ENCODE peak calls at places on chromosomes 6 and 20, in eight cellular contexts. W, A, P, X, F, J, L and R are unnamed samples. For H3K27me3, the result is how much of the 10 kb centered on the place peaks cover.

GRCh38 chr20:41200446-41201202 is 63.3 kb downstream of the PLCG1 start:
- DNase-seq in P (no peak), L (no peak), A (no peak), W (no peak), F (no peak), X (no peak), J (no peak), R (no peak)

GRCh38 chr20:38217791-38218565 is 42.6 kb downstream of the KIAA1755 start:
- DNase-seq in L (no peak), J (no peak), F (no peak), A (peak), P (peak), X (peak), W (peak), R (no peak)

GRCh38 chr20:57627972-57628650 is 7.9 kb upstream of the ZBP1 start:
- DNase-seq in A (no peak), P (no peak), L (no peak), J (peak), X (peak), F (no peak), W (peak), R (peak)

GRCh38 chr6:140225587-140226438 is 851.4 kb upstream of the CITED2 start:
- DNase-seq in W (peak), A (no peak), L (no peak), F (no peak), J (no peak), X (peak), P (no peak), R (no peak)

GRCh38 chr6:132404736-132405135 is 3.5 kb upstream of the MOXD1 start:
- DNase-seq in W (peak), L (no peak), A (no peak), J (no peak), P (no peak), F (no peak), X (peak), R (no peak)

GRCh38 chr6:137001287-137001976 is 43.3 kb downstream of the IL20RA start:
- DNase-seq in L (peak), F (no peak), P (peak), J (no peak), W (no peak), X (peak), A (no peak), R (no peak)

GRCh38 chr20:19077370-19078220 is 134.8 kb upstream of the SLC24A3 start:
- DNase-seq in F (no peak), J (no peak), P (no peak), A (no peak), X (no peak), W (no peak), L (peak), R (no peak)

GRCh38 chr6:148709577-148709976 is 37.3 kb upstream of the UST start:
- DNase-seq in W (peak), P (no peak), A (no peak), F (no peak), X (peak), L (no peak), J (no peak), R (no peak)

GRCh38 chr6:91659881-91660280 is 1073.0 kb upstream of the MAP3K7 start:
- DNase-seq in L (no peak), F (no peak), P (no peak), W (no peak), J (no peak), A (no peak), X (no peak), R (no peak)

GRCh38 chr6:124714728-124715127 is 247.5 kb upstream of the RNF217 start:
- DNase-seq in F (no peak), A (no peak), X (no peak), P (no peak), W (no peak), J (no peak), L (no peak), R (no peak)

GRCh38 chr6:156617376-156617775 is 159.8 kb upstream of the ARID1B start:
- DNase-seq in J (no peak), X (no peak), L (peak), W (no peak), P (no peak), A (no peak), F (no peak), R (no peak)

GRCh38 chr6:14269434-14269833 is 151.9 kb downstream of the CD83 start:
- DNase-seq in L (no peak), P (no peak), A (no peak), W (no peak), J (peak), X (no peak), F (no peak), R (no peak)

GRCh38 chr20:48480391-48480790 is 347.4 kb downstream of the PREX1 start:
- DNase-seq in W (no peak), A (no peak), X (no peak), F (no peak), P (no peak), J (no peak), L (no peak), R (no peak)

GRCh38 chr20:14782731-14783130 is 445.3 kb upstream of the FLRT3 start:
- DNase-seq in A (no peak), J (no peak), L (no peak), F (no peak), P (no peak), W (no peak), X (no peak), R (no peak)

GRCh38 chr6:155121699-155122098 is 126.6 kb downstream of the TIAM2 start:
- DNase-seq in A (no peak), J (no peak), F (no peak), P (no peak), W (peak), L (no peak), X (no peak), R (no peak)

GRCh38 chr20:18103497-18103896 is 34.2 kb upstream of the KAT14 start:
- DNase-seq in A (no peak), F (no peak), X (no peak), J (no peak), L (no peak), W (no peak), P (no peak), R (no peak)

GRCh38 chr20:63587256-63587655 is 13.2 kb upstream of the HELZ2 start:
- DNase-seq in A (no peak), X (no peak), F (no peak), L (no peak), P (no peak), J (no peak), W (no peak), R (no peak)

GRCh38 chr6:107660839-107661238 is 163.3 kb downstream of the SCML4 start:
- DNase-seq in J (no peak), L (no peak), A (no peak), F (no peak), W (no peak), X (peak), P (peak), R (no peak)

GRCh38 chr20:7851031-7851490 is 89.2 kb downstream of the HAO1 start:
- DNase-seq in P (no peak), F (no peak), X (peak), W (peak), A (no peak), J (no peak), L (no peak), R (no peak)

GRCh38 chr6:68741501-68742343 is 106.6 kb downstream of the ADGRB3 start:
- DNase-seq in J (no peak), L (no peak), F (no peak), X (no peak), A (no peak), W (no peak), P (no peak), R (no peak)

GRCh38 chr20:44581515-44581914 is 864 bp upstream of the PKIG start:
- DNase-seq in L (no peak), W (no peak), P (no peak), F (no peak), A (no peak), J (no peak), X (no peak), R (no peak)

GRCh38 chr6:73675466-73676098 is 20.4 kb upstream of the CD109 start:
- DNase-seq in L (peak), F (peak), X (peak), A (peak), P (peak), W (peak), J (peak), R (peak)

GRCh38 chr6:105798057-105798456 is 288.1 kb upstream of the PRDM1 start:
- DNase-seq in A (peak), W (peak), L (peak), J (no peak), F (no peak), P (no peak), X (no peak), R (no peak)

GRCh38 chr6:25122001-25122400 is 157.2 kb upstream of the CARMIL1 start:
- DNase-seq in F (no peak), X (no peak), P (no peak), W (peak), J (no peak), A (no peak), L (peak), R (no peak)

GRCh38 chr20:45138451-45139300 is 14.4 kb upstream of the WFDC12 start:
- DNase-seq in W (peak), F (peak), J (peak), X (peak), P (peak), L (peak), A (no peak), R (peak)

GRCh38 chr6:47203968-47204611 is 105.6 kb downstream of the TNFRSF21 start:
- DNase-seq in X (no peak), L (no peak), F (no peak), W (no peak), A (no peak), P (no peak), J (no peak), R (no peak)

GRCh38 chr20:44411020-44411756 is 55.7 kb downstream of the HNF4A start:
- DNase-seq in X (no peak), F (no peak), P (no peak), W (no peak), J (no peak), L (no peak), A (no peak), R (no peak)

GRCh38 chr20:38208523-38208922 is 43.5 kb upstream of the TGM2 start:
- DNase-seq in P (no peak), W (no peak), J (no peak), A (peak), X (no peak), F (no peak), L (no peak), R (no peak)

GRCh38 chr6:79028641-79029314 is 49.3 kb downstream of the PHIP start:
- DNase-seq in W (no peak), X (no peak), J (no peak), P (no peak), A (no peak), L (no peak), F (no peak), R (no peak)

GRCh38 chr20:2131366-2131765 is 29.7 kb downstream of the STK35 start:
- DNase-seq in F (no peak), A (no peak), X (peak), J (no peak), W (peak), L (no peak), P (peak), R (no peak)

GRCh38 chr20:2088904-2089303 is 12.7 kb upstream of the STK35 start:
- DNase-seq in W (peak), F (no peak), J (no peak), L (no peak), A (no peak), P (no peak), X (no peak), R (no peak)

GRCh38 chr6:83536034-83536646 is 23.8 kb downstream of the PRSS35 start:
- DNase-seq in L (peak), J (peak), A (no peak), P (peak), W (peak), X (peak), F (peak), R (no peak)

GRCh38 chr20:64131406-64131805 is 24.0 kb upstream of the NPBWR2 start:
- DNase-seq in X (peak), A (peak), W (peak), F (no peak), J (no peak), L (peak), P (no peak), R (no peak)

GRCh38 chr6:129895692-129896091 is 34.6 kb upstream of the TMEM244 start:
- DNase-seq in P (no peak), F (no peak), X (peak), L (no peak), A (no peak), W (peak), J (no peak), R (no peak)

GRCh38 chr20:15882553-15882952 is 690.7 kb downstream of the KIF16B start:
- DNase-seq in P (no peak), J (no peak), A (no peak), L (no peak), F (no peak), W (peak), X (peak), R (no peak)

GRCh38 chr6:40540790-40541189 is 46.4 kb downstream of the LRFN2 start:
- DNase-seq in P (no peak), X (no peak), L (no peak), F (no peak), J (no peak), A (no peak), W (no peak), R (no peak)

GRCh38 chr6:3427740-3428085 is 29.1 kb downstream of the SLC22A23 start:
- DNase-seq in F (no peak), A (no peak), J (no peak), L (peak), P (no peak), X (peak), W (peak), R (no peak)

DNA sequence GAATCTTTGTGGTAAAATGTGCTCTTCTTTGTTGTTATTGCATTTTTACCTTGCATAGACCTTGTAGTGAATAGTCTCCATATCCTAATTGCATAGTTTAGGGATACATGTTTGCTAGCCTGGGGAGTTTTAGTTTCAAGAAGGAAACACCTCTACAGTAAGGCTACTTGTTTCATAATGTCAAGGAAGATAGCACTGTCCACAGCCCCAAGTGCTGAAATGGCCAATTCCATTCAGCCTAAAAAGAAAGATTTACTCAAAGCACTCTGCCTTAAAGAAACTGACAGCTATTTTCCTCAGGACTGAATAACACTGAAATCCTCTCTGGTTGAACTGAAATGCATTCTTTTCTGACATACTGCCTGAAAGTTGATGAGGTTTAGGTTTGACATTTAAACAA is 2.6 kb downstream of the HCRTR2 start:
- DNase-seq in X (peak), J (no peak), P (no peak), W (peak), L (no peak), A (no peak), F (no peak), R (no peak)
- H3K27me3 ChIP-seq in X (under half), J (under half), P (under half), W (under half), L (under half), A (under half), F (under half), R (under half)

GRCh38 chr6:52574709-52575489 is 2.0 kb downstream of the TRAM2 start:
- DNase-seq in A (peak), L (peak), J (peak), F (no peak), W (peak), P (no peak), X (no peak), R (peak)

GRCh38 chr6:52577022-52577777 is at the start of gene TRAM2:
- DNase-seq in A (peak), J (peak), F (peak), L (peak), X (peak), W (peak), P (peak), R (peak)

GRCh38 chr6:52576054-52576391 is 837 bp downstream of the TRAM2 start:
- DNase-seq in A (no peak), J (no peak), P (no peak), L (no peak), W (no peak), X (no peak), F (no peak), R (no peak)

GRCh38 chr6:52576392-52577021 is 353 bp downstream of the TRAM2 start:
- DNase-seq in F (peak), W (peak), X (peak), A (peak), L (peak), P (peak), J (peak), R (peak)

DNA sequence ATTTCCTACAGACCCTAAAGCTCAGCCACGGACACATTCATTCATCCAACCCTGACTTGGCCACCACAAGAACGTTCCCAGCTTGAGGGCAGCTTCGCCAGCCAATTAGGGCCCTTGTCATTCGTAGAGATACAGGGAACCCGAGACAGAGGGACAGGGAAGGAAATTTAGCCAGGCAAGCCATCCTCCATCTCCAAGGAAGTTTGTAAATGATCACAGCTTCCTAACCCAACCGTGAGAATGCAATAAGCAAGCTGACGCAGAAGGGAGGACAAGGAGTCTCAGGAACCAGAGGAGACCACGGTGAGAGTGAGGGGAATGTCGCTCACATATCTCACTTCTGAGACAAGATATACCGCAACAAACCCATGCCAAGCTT is 1.4 kb downstream of the TRAM2 start:
- DNase-seq in A (no peak), W (peak), X (no peak), L (no peak), F (no peak), J (no peak), P (no peak), R (no peak)
- H3K4me3 ChIP-seq in A (peak), W (peak), X (peak), L (peak), F (peak), J (peak), P (peak), R (peak)

GRCh38 chr6:38796850-38797249 is 81.7 kb downstream of the DNAH8 start:
- DNase-seq in A (no peak), J (no peak), L (no peak), X (peak), F (no peak), W (no peak), P (no peak), R (no peak)

GRCh38 chr6:38802497-38802896 is 87.4 kb downstream of the DNAH8 start:
- DNase-seq in F (no peak), X (no peak), J (no peak), P (no peak), L (no peak), A (no peak), W (no peak), R (no peak)

GRCh38 chr6:38801305-38801704 is 86.2 kb downstream of the DNAH8 start:
- DNase-seq in L (no peak), P (no peak), J (no peak), F (no peak), X (no peak), W (no peak), A (no peak), R (no peak)

GRCh38 chr6:38797391-38797790 is 82.3 kb downstream of the DNAH8 start:
- DNase-seq in P (no peak), J (no peak), F (no peak), A (no peak), L (no peak), X (peak), W (no peak), R (no peak)

DNA sequence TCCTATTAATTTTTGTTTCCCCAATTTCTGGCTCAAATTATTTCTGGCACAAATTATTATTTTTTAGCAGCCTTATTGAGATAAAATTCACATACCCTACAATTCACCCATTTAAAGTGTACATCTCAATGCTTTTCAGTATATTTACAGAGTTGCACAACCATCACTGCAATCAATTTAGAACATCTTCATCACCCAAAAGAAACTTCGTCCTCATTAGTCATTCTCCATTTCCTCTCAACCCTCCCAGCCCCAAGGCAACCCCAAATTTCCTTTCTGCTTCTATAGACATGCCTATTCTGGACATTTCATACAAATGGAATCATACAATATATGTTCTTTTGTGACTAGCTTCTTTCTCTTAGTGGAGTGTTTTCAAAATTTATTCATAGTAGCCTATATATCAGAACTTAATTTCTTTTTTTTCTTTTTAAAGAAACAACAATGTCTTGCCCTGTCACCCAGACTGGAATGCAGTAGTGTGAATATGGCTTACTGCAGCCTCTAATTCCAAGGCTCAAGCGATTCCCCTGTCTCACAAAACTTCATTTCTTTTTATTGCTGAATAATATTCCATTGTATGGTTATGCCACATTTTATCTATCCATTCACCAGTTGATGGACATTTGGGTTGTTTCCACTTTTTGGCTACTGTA is 84.5 kb downstream of the DNAH8 start:
- DNase-seq in J (no peak), W (no peak), F (no peak), A (no peak), L (no peak), X (peak), P (no peak), R (no peak)
- H3K27ac ChIP-seq in J (no peak), W (no peak), F (no peak), A (no peak), L (no peak), X (peak), P (no peak), R (no peak)

GRCh38 chr6:33747823-33748222 is 1.1 kb upstream of the IP6K3 start:
- DNase-seq in L (no peak), A (no peak), X (no peak), J (no peak), F (no peak), W (no peak), P (no peak), R (no peak)
- H3K27me3 ChIP-seq in L (under half), A (under half), X (under half), J (under half), F (under half), W (under half), P (under half), R (under half)

DNA sequence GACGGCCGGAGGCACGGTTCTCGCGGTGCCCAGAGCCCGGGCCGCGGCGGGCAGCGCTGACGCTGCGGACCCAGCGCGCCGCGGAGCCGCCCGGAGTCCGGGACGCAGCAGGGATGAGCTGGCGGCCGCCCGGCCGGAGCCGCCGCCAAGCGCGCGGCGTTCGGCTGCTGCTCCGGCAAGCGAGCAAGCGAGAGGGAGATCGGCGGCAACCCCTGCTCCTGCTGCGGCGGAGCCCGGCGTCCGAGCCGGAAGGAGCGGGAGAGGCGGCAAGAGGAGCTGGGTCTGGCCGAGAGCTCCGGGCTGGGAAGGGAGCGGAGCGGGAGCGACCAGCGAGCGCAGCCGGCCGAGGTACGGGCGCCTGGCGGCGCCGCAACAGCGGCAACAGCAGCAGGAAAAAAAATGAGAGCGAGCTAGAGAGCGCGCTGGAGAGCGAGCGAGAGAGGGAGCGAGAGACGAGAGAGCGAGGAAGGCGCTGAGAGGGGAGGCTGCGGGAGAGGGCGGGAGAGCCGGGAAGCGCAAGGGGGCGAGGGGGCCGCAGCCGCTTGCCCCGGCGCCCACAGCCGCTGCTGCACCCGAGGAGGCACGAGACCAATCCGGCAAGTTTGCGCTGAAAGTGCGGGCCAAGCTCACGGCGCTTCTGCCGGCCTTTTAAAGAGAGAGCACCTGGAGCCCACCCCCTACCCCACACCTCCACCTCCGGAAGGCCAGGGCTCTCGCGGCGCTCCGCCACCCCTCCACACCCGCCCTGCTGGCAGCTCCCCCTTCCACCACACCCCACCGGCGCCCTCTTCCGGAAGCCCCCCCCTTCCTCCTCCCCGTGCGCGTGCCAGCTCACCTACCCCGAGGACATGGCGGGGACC is 496 bp downstream of the GRM4 start:
- DNase-seq in W (peak), X (peak), J (peak), F (peak), A (no peak), P (no peak), L (no peak), R (peak)
- H3K4me3 ChIP-seq in W (peak), X (peak), J (no peak), F (peak), A (peak), P (peak), L (peak), R (peak)